ENCODE peak calls at places on chromosomes 5 and 9, in four cellular contexts. N is tibial artery; A is A549; O is CD4-positive, alpha-beta T cell. Z is an unnamed sample.

GRCh38 chr5:133844836-133845235 is 123.6 kb downstream of the C5orf15 start:
- DNase-seq in A (no peak), N (peak; percentile 46), O (no peak), Z (no peak)

GRCh38 chr5:132070460-132071337 is 2.9 kb upstream of the CSF2 start:
- DNase-seq in A (no peak), N (no peak), O (no peak), Z (no peak)

GRCh38 chr9:135804588-135805421 is 102.5 kb downstream of the CAMSAP1 start:
- DNase-seq in A (no peak), N (no peak), O (no peak), Z (no peak)

GRCh38 chr5:176816043-176816745 is 5.8 kb downstream of the UNC5A start:
- DNase-seq in N (no peak), O (no peak), A (no peak), Z (no peak)

GRCh38 chr5:130955041-130955440 is 210.0 kb downstream of the HINT1 start:
- DNase-seq in A (no peak), O (no peak), N (no peak), Z (no peak)

GRCh38 chr5:66174338-66174737 is 30.2 kb downstream of the SREK1 start:
- DNase-seq in N (no peak), A (no peak), O (no peak), Z (no peak)

GRCh38 chr5:173923236-173924104 is 35.3 kb downstream of the CPEB4 start:
- DNase-seq in N (no peak), A (no peak), O (no peak), Z (no peak)

GRCh38 chr5:149172261-149172660 is 31.0 kb downstream of the ABLIM3 start:
- DNase-seq in A (no peak), O (no peak), N (no peak), Z (no peak)

GRCh38 chr5:102857090-102857818 is 102.1 kb downstream of the PAM start:
- DNase-seq in N (peak; percentile 72), A (no peak), O (no peak), Z (no peak)

GRCh38 chr9:35756275-35756742 is 2.2 kb upstream of the MSMP start:
- DNase-seq in A (no peak), O (no peak), N (no peak), Z (peak; percentile 62)

GRCh38 chr5:135051399-135051798 is 17.4 kb upstream of the PITX1 start:
- DNase-seq in N (no peak), O (no peak), A (no peak), Z (no peak)

GRCh38 chr5:43491325-43491724 is 7.7 kb upstream of the TMEM267 start:
- DNase-seq in O (no peak), N (no peak), A (no peak), Z (no peak)

GRCh38 chr5:122707796-122708195 is 67.1 kb upstream of the SNX2 start:
- DNase-seq in A (no peak), O (no peak), N (no peak), Z (no peak)

GRCh38 chr5:135263022-135263668 is 135.9 kb downstream of the MACROH2A1 start:
- DNase-seq in A (peak; percentile 19), N (no peak), O (no peak), Z (no peak)

GRCh38 chr5:157159209-157159751 is 6.8 kb downstream of the GARIN3 start:
- DNase-seq in O (no peak), N (no peak), A (no peak), Z (no peak)

GRCh38 chr9:107281164-107281563 is 1.9 kb upstream of the RAD23B start:
- DNase-seq in A (no peak), O (no peak), N (no peak), Z (no peak)

GRCh38 chr5:66351822-66352221 is 207.7 kb downstream of the SREK1 start:
- DNase-seq in N (no peak), A (no peak), O (no peak), Z (no peak)

GRCh38 chr5:167653645-167654106 is 637.8 kb upstream of the WWC1 start:
- DNase-seq in O (no peak), A (peak; percentile 41), N (no peak), Z (no peak)

GRCh38 chr5:181042036-181042435 is 2.0 kb downstream of the BTNL9 start:
- DNase-seq in A (no peak), N (no peak), O (no peak), Z (no peak)

GRCh38 chr9:76887003-76887821 is 18.7 kb downstream of the PRUNE2 start:
- DNase-seq in A (no peak), N (no peak), O (no peak), Z (no peak)

GRCh38 chr5:113748403-113748802 is 234.9 kb downstream of the YTHDC2 start:
- DNase-seq in N (no peak), O (no peak), A (no peak), Z (no peak)

GRCh38 chr5:139394123-139394653 is 716 bp downstream of the PROB1 start:
- DNase-seq in A (no peak), N (no peak), O (peak; percentile 51), Z (peak; percentile 77)

GRCh38 chr5:133890776-133891280 is 77.6 kb downstream of the C5orf15 start:
- DNase-seq in O (no peak), N (no peak), A (no peak), Z (no peak)

GRCh38 chr5:69414885-69415583 is at the start of gene MARVELD2:
- DNase-seq in A (peak; percentile 85), O (no peak), N (peak; percentile 76), Z (peak; percentile 78)

GRCh38 chr5:9479361-9479760 is 66.5 kb downstream of the SEMA5A start:
- DNase-seq in N (no peak), A (no peak), O (no peak), Z (no peak)

GRCh38 chr9:136531904-136532798 is 13.7 kb downstream of the NOTCH1 start:
- DNase-seq in A (no peak), O (no peak), N (no peak), Z (no peak)

GRCh38 chr9:89187541-89187940 is 8.9 kb upstream of the SHC3 start:
- DNase-seq in N (no peak), O (no peak), A (no peak), Z (no peak)

GRCh38 chr5:169753795-169754194 is 116.7 kb downstream of the DOCK2 start:
- DNase-seq in N (no peak), A (no peak), O (no peak), Z (no peak)

GRCh38 chr5:53288511-53288910 is 179.0 kb upstream of the MOCS2 start:
- DNase-seq in O (no peak), A (no peak), N (no peak), Z (no peak)
- TF ChIP-seq CTCF in O (no peak), A (no peak), N (no peak), Z (no peak)

DNA sequence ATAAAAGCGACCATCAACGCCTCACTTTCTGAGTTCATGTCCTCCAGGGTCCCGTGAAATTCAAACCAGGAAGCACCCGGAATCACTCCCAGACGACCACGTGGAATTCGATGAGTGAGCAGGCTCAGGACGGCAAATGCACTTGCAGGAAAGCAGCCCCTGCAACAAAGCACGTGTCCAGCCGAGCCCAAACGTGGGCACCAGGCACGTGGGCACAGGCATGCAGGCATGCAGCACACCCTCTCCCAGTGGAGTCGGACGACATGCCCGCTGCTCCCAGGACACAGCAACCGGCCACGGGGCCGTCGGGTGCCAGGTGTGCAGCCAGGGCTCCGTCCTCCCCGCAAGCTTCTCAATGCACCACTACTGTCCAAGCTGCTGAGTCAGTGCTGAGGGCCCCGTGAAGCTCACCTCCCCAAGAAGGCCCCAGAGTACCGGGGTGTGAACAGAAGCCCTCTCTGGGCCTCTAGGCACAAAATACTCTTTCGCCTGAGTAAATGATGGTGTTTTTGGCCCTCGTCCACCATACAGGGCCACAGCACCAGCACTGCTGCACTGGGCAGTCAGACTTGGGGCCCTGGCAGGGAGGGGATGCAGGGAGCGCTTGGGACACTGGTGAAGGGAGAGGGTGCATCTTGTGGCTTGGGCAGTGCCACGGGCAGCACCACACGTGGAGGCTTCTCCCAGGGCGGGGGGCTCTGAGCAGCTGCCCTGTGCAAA is 87.6 kb downstream of the VAV2 start:
- DNase-seq in A (no peak), O (no peak), N (no peak), Z (no peak)
- TF ChIP-seq CTCF in A (no peak), O (no peak), N (no peak), Z (no peak)

GRCh38 chr5:124173386-124173785 is 573.1 kb downstream of the ZNF608 start:
- DNase-seq in O (no peak), N (no peak), A (no peak), Z (no peak)

GRCh38 chr5:124180523-124181461 is 565.6 kb downstream of the ZNF608 start:
- DNase-seq in N (no peak), A (no peak), O (no peak), Z (no peak)

GRCh38 chr5:124178050-124178449 is 568.4 kb downstream of the ZNF608 start:
- DNase-seq in A (no peak), N (no peak), O (no peak), Z (no peak)

GRCh38 chr5:124179788-124180187 is 566.7 kb downstream of the ZNF608 start:
- DNase-seq in A (no peak), N (no peak), O (no peak), Z (no peak)

DNA sequence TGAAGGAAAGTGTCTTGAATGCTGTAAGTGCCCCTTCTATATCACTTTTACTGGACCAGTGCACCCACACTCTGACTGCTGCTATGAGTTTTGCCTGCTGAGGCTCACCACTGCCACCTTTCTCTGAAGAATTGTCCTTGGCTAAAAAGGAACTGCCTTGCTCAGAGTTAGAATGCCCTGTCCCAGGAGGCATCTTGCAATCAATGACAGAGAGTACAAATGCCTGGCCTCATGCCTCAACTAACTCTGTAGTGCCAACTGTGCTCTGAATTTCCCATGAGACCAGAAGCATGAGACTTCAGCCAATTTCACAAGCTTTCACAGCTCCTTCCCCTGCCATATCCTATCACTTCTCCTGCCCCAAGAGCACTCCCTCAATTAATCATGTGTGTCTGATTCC is 569.7 kb downstream of the ZNF608 start:
- DNase-seq in N (peak; percentile 75), A (no peak), O (no peak), Z (no peak)
- TF ChIP-seq CTCF in N (no peak), A (no peak), O (no peak), Z (no peak)

GRCh38 chr9:98399950-98400683 is 144.7 kb upstream of the TBC1D2 start:
- DNase-seq in N (peak; percentile 10), A (no peak), O (no peak), Z (no peak)
- TF ChIP-seq CTCF in N (no peak), A (no peak), O (no peak), Z (no peak)

GRCh38 chr5:72844218-72844603 is 27.8 kb downstream of the TNPO1 start:
- DNase-seq in N (no peak), O (no peak), A (no peak), Z (no peak)

GRCh38 chr5:72841756-72842535 is 25.5 kb downstream of the TNPO1 start:
- DNase-seq in O (no peak), N (no peak), A (no peak), Z (no peak)

GRCh38 chr5:72845889-72846288 is 29.4 kb downstream of the TNPO1 start:
- DNase-seq in O (no peak), A (no peak), N (no peak), Z (no peak)

GRCh38 chr5:72846483-72846882 is 30.0 kb downstream of the TNPO1 start:
- DNase-seq in O (no peak), N (no peak), A (no peak), Z (no peak)

DNA sequence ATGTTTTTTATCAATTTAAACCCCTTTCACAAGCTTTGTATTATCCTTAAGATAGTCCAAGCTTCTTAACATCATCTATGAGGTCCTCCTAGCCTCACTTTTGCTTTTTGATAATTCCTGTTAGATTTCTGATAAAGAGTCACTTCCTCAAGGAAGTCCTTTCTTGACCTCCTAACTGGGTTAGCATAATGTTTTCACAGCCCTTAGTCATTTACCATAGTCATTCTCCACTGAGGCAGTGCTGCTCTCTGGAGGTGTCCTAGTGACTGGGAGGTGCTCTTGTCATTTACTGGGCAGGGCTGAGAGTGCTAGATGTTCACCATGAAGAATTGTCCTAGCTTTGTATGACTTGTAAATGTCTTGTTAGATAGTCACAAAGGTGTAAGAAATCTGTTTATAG is 26.4 kb downstream of the TNPO1 start:
- DNase-seq in O (no peak), N (no peak), A (peak; percentile 56), Z (no peak)
- TF ChIP-seq CTCF in O (no peak), N (no peak), A (peak; percentile 39), Z (no peak)

GRCh38 chr5:31196309-31196708 is 2.8 kb downstream of the CDH6 start:
- DNase-seq in N (no peak), A (no peak), O (no peak), Z (no peak)
- TF ChIP-seq CTCF in N (no peak), A (no peak), O (no peak), Z (no peak)

Z was measured in endothelial cell.